ENCODE peak calls at places on chromosomes 11 and 22, in seven cellular contexts. Z is neural progenitor cell, S is HFF-Myc, C is A549, Y is type B pancreatic cell, D is Peyer's patch, A is upper lobe of right lung. N is an unnamed sample.

GRCh38 chr11:64419818-64420485 is 61.0 kb downstream of the RPS6KA4 start:
- DNase-seq in S (no peak), Y (no peak), D (no peak), A (no peak), Z (no peak), C (peak), N (no peak)

GRCh38 chr11:101010899-101011298 is 118.7 kb downstream of the PGR start:
- DNase-seq in A (no peak), Z (peak), D (no peak), C (no peak), Y (no peak), S (no peak), N (no peak)

GRCh38 chr11:115606223-115607220 is 102.3 kb upstream of the CADM1 start:
- DNase-seq in Z (no peak), D (no peak), S (no peak), C (no peak), Y (no peak), A (no peak), N (no peak)

GRCh38 chr11:8681837-8682218 is 637 bp downstream of the TRIM66 start:
- DNase-seq in S (no peak), C (no peak), Y (no peak), D (no peak), A (no peak), Z (no peak), N (no peak)

GRCh38 chr22:39431821-39432251 is 25.0 kb upstream of the MGAT3 start:
- DNase-seq in D (no peak), S (no peak), Z (no peak), C (no peak), A (no peak), Y (no peak), N (no peak)

GRCh38 chr11:70764356-70764905 is 366.1 kb downstream of the CTTN start:
- DNase-seq in A (no peak), D (no peak), Y (no peak), S (no peak), Z (no peak), C (no peak), N (no peak)

GRCh38 chr11:30830666-30831065 is 244.5 kb upstream of the MPPED2 start:
- DNase-seq in S (no peak), Z (no peak), C (no peak), Y (no peak), A (no peak), D (no peak), N (no peak)

GRCh38 chr11:3796346-3796745 is 1.0 kb downstream of the NUP98 start:
- DNase-seq in S (no peak), Z (no peak), Y (no peak), C (no peak), A (no peak), D (no peak), N (no peak)

GRCh38 chr11:94128746-94129504 is at the start of gene PANX1:
- DNase-seq in A (peak), Y (peak), C (peak), Z (peak), S (peak), D (peak), N (peak)

GRCh38 chr11:75260396-75260795 is 19.8 kb downstream of the TPBGL start:
- DNase-seq in Y (no peak), Z (no peak), S (no peak), D (no peak), C (no peak), A (peak), N (no peak)

GRCh38 chr11:90414221-90414620 is 191.4 kb upstream of the CHORDC1 start:
- DNase-seq in C (no peak), Z (no peak), S (no peak), D (no peak), A (no peak), Y (no peak), N (no peak)

GRCh38 chr22:22576244-22576988 is 17.4 kb upstream of the PRAME start:
- DNase-seq in D (peak), Z (peak), A (peak), Y (no peak), C (peak), S (no peak), N (peak)

GRCh38 chr22:35312198-35313059 is 12.7 kb downstream of the TOM1 start:
- DNase-seq in Z (no peak), D (peak), A (peak), Y (no peak), C (no peak), S (no peak), N (no peak)

GRCh38 chr22:42375982-42376381 is 56.2 kb downstream of the NFAM1 start:
- DNase-seq in D (peak), C (no peak), Y (no peak), Z (no peak), A (no peak), S (no peak), N (no peak)

GRCh38 chr11:102171101-102171500 is 60.9 kb downstream of the YAP1 start:
- DNase-seq in A (no peak), Y (no peak), S (no peak), D (no peak), Z (no peak), C (no peak), N (no peak)

GRCh38 chr22:48265000-48265625 is 1502.7 kb downstream of the TBC1D22A start:
- DNase-seq in D (no peak), A (no peak), Z (no peak), S (no peak), Y (no peak), C (no peak), N (no peak)

GRCh38 chr11:64753380-64754123 is 6.2 kb downstream of the PYGM start:
- DNase-seq in C (no peak), S (no peak), A (peak), Z (no peak), Y (no peak), D (no peak), N (no peak)

GRCh38 chr11:13119361-13119760 is 110.2 kb downstream of the RASSF10 start:
- DNase-seq in A (no peak), Z (no peak), D (no peak), C (no peak), Y (no peak), S (no peak), N (no peak)

GRCh38 chr11:25901415-25901814 is 430.5 kb upstream of the ANO3 start:
- DNase-seq in D (no peak), Z (no peak), A (no peak), C (no peak), Y (no peak), S (no peak), N (no peak)

GRCh38 chr11:70415176-70415575 is 16.8 kb downstream of the CTTN start:
- DNase-seq in Y (no peak), A (no peak), Z (no peak), C (peak), S (peak), D (no peak), N (no peak)

GRCh38 chr11:128628343-128628673 is 41.0 kb upstream of the ETS1 start:
- DNase-seq in Z (no peak), C (no peak), D (no peak), S (no peak), Y (no peak), A (no peak), N (no peak)

GRCh38 chr11:87454246-87454645 is 416.5 kb downstream of the TMEM135 start:
- DNase-seq in A (no peak), D (no peak), S (no peak), C (no peak), Y (no peak), Z (no peak), N (no peak)

GRCh38 chr11:20672575-20672974 is 3.2 kb downstream of the NELL1 start:
- DNase-seq in D (no peak), C (peak), Y (no peak), Z (peak), A (no peak), S (no peak), N (no peak)
- TF ChIP-seq CTCF in D (no peak), C (peak), Y (peak), Z (peak), A (peak), S (peak), N (peak)

DNA sequence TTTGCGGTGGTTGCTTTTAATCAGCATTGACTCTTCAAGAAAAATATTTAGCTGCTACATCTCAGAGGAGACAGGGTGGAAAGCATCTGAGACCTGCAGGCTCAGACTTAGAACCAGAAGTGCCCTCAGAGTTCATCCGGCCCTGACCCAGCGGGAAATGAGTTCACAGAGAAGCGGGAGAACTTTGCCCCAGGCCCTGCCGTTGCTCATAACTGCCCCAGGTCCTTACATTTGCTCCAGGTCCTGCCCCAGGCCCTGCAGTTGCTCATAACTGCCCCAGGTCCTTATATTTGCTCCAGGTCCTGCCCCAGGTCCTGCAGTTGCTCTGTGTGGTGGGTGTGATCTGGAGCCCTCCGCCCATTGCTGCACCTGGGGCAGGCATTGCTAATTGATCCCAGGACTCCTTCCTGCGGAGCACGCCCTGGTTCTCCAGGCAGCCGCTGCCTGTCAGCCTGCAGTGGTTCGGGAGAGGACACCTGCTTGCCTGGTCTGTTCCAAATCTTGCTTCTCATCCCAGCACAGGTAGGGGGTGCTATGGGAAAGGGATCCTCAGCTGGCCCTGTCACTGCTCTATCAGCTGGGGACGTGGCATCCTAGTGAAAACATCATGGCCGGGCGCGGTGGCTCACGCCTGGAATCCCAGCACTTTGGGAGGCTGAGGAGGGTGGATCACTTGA is 58.1 kb upstream of the PPP6R3 start:
- DNase-seq in D (no peak), Z (peak), Y (no peak), S (no peak), C (no peak), A (no peak), N (no peak)
- TF ChIP-seq CTCF in D (no peak), Z (peak), Y (no peak), S (no peak), C (no peak), A (no peak), N (no peak)

GRCh38 chr11:58786693-58787092 is 55.0 kb upstream of the GLYAT start:
- DNase-seq in C (no peak), D (no peak), A (no peak), Y (no peak), S (no peak), Z (no peak), N (no peak)

GRCh38 chr11:58782066-58782465 is 50.3 kb upstream of the GLYAT start:
- DNase-seq in D (no peak), C (no peak), Y (no peak), A (no peak), Z (no peak), S (no peak), N (no peak)

GRCh38 chr11:58788355-58789023 is 56.0 kb downstream of the GLYATL2 start:
- DNase-seq in C (peak), A (no peak), Z (peak), D (peak), Y (no peak), S (peak), N (peak)

GRCh38 chr11:58787903-58788302 is 56.2 kb upstream of the GLYAT start:
- DNase-seq in A (no peak), C (no peak), Y (no peak), S (no peak), Z (no peak), D (no peak), N (no peak)

DNA sequence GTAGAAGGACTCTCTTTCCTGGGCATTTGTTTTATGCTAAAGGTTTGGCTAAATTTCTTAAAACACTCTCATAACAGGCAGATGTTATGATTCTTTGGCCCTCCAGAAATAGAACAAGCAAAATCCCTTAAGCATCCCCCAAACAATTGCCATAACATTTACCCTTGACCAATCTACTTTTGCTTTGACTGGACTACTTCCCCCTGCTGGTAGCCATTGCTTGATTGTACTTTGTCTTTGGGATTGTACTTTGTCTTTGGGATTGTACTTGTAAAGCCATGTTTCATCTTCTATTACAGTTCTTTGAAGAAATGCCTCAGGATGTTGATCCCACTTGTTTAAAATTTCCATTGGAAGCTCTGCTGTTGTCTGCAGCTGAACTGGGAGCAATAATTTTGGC is 53.3 kb upstream of the GLYAT start:
- DNase-seq in Y (no peak), C (no peak), Z (no peak), S (no peak), A (no peak), D (no peak), N (no peak)
- TF ChIP-seq CTCF in Y (no peak), C (no peak), Z (no peak), S (peak), A (no peak), D (no peak), N (no peak)

DNA sequence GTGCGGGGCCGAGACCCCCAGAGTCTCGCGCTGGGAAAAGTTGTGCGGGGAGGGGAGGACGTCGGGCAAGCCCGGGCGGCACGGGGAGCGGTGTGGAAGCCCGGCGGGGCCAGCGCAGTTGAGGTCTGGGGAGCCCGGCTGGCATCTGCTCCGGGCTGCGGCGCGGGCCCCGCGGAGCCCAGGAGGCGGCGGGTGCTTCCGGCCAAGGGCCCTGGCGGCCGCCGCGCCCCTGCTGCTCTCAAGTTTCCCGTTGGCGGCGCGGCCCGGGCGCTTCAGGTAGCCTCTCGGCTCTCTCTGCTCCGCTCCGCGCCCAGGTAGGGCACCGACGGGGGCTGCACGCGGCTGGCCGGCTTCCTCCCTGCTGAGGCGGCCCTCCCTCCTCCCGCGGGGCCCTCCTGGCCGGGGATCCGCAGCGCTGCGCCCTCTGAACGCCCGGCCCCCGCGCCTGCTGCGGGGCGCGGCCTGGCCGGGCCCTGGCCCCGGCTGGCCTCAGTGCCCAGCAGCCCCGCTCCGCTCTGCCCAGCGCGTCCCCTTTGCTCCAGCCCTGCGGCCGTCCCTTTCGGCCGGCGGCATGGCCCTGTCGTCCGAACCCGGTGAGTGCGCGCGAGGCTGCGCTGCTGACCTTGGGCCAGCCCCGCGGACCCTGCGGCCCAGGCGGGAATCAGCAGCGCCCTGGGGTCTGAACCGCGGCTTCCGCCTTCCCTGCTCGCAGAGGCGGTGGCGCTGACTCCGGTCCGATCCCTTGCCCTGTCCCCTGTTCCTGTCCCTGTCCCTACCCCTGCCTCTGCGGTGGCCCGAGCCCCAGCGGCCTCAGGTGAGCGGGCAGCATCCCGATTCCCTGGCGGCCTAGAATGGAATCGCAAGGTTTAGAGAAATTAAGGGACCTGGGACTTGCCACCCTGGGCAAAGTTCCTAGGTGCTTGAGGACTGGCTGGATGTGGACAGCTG is 4.3 kb upstream of the AMPD3 start:
- DNase-seq in Z (peak), A (peak), S (no peak), C (peak), Y (no peak), D (peak), N (peak)
- TF ChIP-seq CTCF in Z (peak), A (peak), S (peak), C (no peak), Y (peak), D (no peak), N (peak)

DNA sequence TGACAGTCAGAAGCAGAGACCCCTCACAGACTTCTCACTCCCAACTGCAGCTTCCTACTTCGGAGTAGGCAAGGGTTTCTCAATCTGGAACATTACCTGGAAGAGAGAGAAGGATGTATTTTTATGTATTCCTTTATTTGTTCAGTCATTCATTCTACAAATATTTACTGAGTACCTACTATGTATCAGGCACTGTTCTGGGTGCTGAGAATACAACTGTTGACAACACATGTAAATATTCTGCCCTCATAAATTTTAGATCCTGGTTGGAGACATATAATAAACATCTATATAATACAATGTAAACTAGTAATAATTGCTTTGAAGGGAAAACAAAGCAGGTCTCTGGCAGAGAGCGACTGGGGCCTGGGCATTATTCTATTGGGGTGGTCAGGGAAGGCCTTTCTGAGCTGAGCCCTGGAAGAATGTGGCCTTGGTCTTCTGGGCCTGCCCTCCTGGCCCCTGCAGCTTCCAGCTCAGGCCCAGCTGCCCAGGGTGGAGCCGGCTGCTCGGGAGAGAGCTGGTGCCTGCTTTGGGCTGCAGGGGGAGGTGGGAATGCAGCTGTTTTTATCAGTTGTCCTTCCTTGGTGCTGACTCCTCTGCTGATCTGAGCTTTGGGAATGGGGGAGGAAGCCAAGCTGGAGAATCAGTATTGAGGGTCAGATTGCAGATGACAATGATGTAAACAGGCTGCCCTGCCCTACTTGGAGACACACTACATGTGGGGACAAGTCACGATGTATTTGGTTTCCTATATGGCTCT is 46.8 kb downstream of the PKNOX2 start:
- DNase-seq in A (no peak), Y (no peak), Z (peak), S (no peak), C (no peak), D (no peak), N (no peak)
- TF ChIP-seq CTCF in A (no peak), Y (no peak), Z (no peak), S (no peak), C (no peak), D (no peak), N (no peak)

GRCh38 chr22:37640591-37641250 is 1.3 kb downstream of the SH3BP1 start:
- DNase-seq in Y (no peak), S (no peak), A (no peak), Z (no peak), D (peak), C (no peak), N (no peak)

GRCh38 chr22:37647317-37647716 is 7.8 kb downstream of the SH3BP1 start:
- DNase-seq in A (no peak), S (no peak), D (no peak), Z (no peak), Y (no peak), C (no peak), N (no peak)

GRCh38 chr22:37639771-37640590 is 512 bp downstream of the SH3BP1 start:
- DNase-seq in Z (peak), C (no peak), D (peak), A (no peak), Y (no peak), S (no peak), N (no peak)

GRCh38 chr22:37641251-37641949 is 1.9 kb downstream of the SH3BP1 start:
- DNase-seq in D (peak), Z (no peak), Y (no peak), A (no peak), C (no peak), S (no peak), N (no peak)

GRCh38 chr22:37643225-37643847 is 3.9 kb downstream of the SH3BP1 start:
- DNase-seq in Y (peak), S (peak), C (peak), Z (peak), D (peak), A (peak), N (peak)
- TF ChIP-seq CTCF in Y (peak), S (peak), C (peak), Z (peak), D (peak), A (peak), N (peak)

GRCh38 chr11:76296731-76297130 is 84.2 kb downstream of the THAP12 start:
- DNase-seq in S (peak), Z (no peak), A (no peak), D (no peak), C (no peak), Y (no peak), N (no peak)

GRCh38 chr11:76297143-76297542 is 83.8 kb downstream of the THAP12 start:
- DNase-seq in S (no peak), A (no peak), D (no peak), C (no peak), Y (no peak), Z (no peak), N (no peak)

GRCh38 chr11:76293189-76293631 is 86.9 kb upstream of the WNT11 start:
- DNase-seq in Z (no peak), Y (no peak), S (no peak), C (no peak), A (no peak), D (no peak), N (no peak)

GRCh38 chr11:76302707-76303395 is 78.1 kb downstream of the THAP12 start:
- DNase-seq in Y (no peak), D (no peak), S (no peak), A (no peak), Z (no peak), C (no peak), N (no peak)

DNA sequence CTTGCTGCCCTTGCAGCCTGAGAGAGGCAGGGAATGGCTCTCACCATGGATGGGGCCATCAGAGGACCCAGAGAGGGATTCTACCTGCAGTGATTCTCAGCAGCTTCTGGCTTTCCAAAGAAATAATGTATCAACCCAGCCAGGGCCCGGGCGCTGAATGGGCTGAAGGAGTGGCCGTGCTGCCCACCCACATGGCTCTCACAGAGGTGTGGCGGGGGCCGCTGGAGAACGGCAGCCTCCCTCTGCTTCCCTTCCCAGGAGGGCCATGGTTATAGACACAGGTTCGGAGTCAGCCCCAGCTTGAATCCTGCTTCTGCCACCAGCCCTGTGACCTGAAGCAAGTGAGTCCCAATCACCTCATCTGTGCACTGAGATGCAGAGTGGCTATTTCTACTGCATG is 82.7 kb downstream of the THAP12 start:
- DNase-seq in S (no peak), A (no peak), D (no peak), C (no peak), Y (no peak), Z (no peak), N (no peak)
- TF ChIP-seq CTCF in S (no peak), A (no peak), D (no peak), C (no peak), Y (no peak), Z (no peak), N (no peak)